ENCODE peak calls at places on chromosomes 2 and 18, in four cellular contexts. L is bronchial epithelial cell, M is AG09309, O is vagina. Y is an unnamed sample.

GRCh38 chr18:52339891-52340371 is at the start of gene DCC:
- DNase-seq in L (peak; percentile 26), M (no peak), O (no peak), Y (no peak)

GRCh38 chr2:192741889-192742288 is 547.2 kb upstream of the TMEFF2 start:
- DNase-seq in L (peak; percentile 17), M (no peak), O (no peak), Y (no peak)

GRCh38 chr2:240134466-240134865 is 1.6 kb downstream of the COPS9 start:
- DNase-seq in L (no peak), M (no peak), O (no peak), Y (no peak)

GRCh38 chr2:218720048-218721041 is 9.7 kb downstream of the TTLL4 start:
- DNase-seq in L (no peak), M (no peak), O (no peak), Y (no peak)

GRCh38 chr2:5473596-5473995 is 218.6 kb upstream of the SOX11 start:
- DNase-seq in L (no peak), M (no peak), O (no peak), Y (no peak)

GRCh38 chr18:48569915-48570264 is 31.1 kb downstream of the CTIF start:
- DNase-seq in L (no peak), M (no peak), O (no peak), Y (no peak)

GRCh38 chr2:86695053-86695691 is 24.9 kb upstream of the RMND5A start:
- DNase-seq in L (peak; percentile 88), M (no peak), O (no peak), Y (no peak)

GRCh38 chr18:32271649-32272324 is 81.9 kb downstream of the MEP1B start:
- DNase-seq in L (peak; percentile 53), M (peak; percentile 20), O (no peak), Y (no peak)

GRCh38 chr2:128317186-128317897 is 1.3 kb downstream of the HS6ST1 start:
- DNase-seq in L (no peak), M (no peak), O (no peak), Y (no peak)

GRCh38 chr2:182655750-182656149 is 60.3 kb upstream of the DNAJC10 start:
- DNase-seq in L (no peak), M (no peak), O (no peak), Y (no peak)

GRCh38 chr2:136319227-136319626 is 201.3 kb upstream of the CXCR4 start:
- DNase-seq in L (no peak), M (no peak), O (no peak), Y (no peak)

GRCh38 chr18:48136544-48137353 is 206.3 kb upstream of the SMAD2 start:
- DNase-seq in L (no peak), M (no peak), O (no peak), Y (no peak)

GRCh38 chr2:238912916-238913875 is 65.3 kb downstream of the TWIST2 start:
- DNase-seq in L (no peak), M (no peak), O (no peak), Y (no peak)

GRCh38 chr2:225334524-225334923 is 65.0 kb upstream of the NYAP2 start:
- DNase-seq in L (no peak), M (no peak), O (no peak), Y (no peak)

GRCh38 chr2:58708565-58708964 is 467.4 kb upstream of the FANCL start:
- DNase-seq in L (no peak), M (no peak), O (no peak), Y (no peak)

GRCh38 chr2:48343571-48344440 is 186.1 kb upstream of the STON1 start:
- DNase-seq in L (peak; percentile 89), M (peak; percentile 46), O (no peak), Y (peak; percentile 33)

GRCh38 chr18:3885209-3885792 is 435.3 kb downstream of the TGIF1 start:
- DNase-seq in L (no peak), M (no peak), O (no peak), Y (no peak)

GRCh38 chr2:10889741-10890215 is 22.0 kb upstream of the KCNF1 start:
- DNase-seq in L (peak; percentile 30), M (no peak), O (no peak), Y (no peak)

GRCh38 chr18:47284691-47285370 is 33.4 kb upstream of the SKOR2 start:
- DNase-seq in L (no peak), M (no peak), O (no peak), Y (no peak)

GRCh38 chr18:59660976-59661743 is 36.1 kb downstream of the CCBE1 start:
- DNase-seq in L (peak; percentile 89), M (peak; percentile 46), O (no peak), Y (no peak)

GRCh38 chr2:238238766-238239551 is 879 bp downstream of the HES6 start:
- DNase-seq in L (no peak), M (no peak), O (no peak), Y (no peak)

GRCh38 chr2:6915399-6915798 is 1.8 kb upstream of the RNF144A start:
- DNase-seq in L (no peak), M (no peak), O (no peak), Y (no peak)

GRCh38 chr2:52810460-52810859 is 957.1 kb upstream of the CHAC2 start:
- DNase-seq in L (peak; percentile 33), M (no peak), O (no peak), Y (no peak)

DNA sequence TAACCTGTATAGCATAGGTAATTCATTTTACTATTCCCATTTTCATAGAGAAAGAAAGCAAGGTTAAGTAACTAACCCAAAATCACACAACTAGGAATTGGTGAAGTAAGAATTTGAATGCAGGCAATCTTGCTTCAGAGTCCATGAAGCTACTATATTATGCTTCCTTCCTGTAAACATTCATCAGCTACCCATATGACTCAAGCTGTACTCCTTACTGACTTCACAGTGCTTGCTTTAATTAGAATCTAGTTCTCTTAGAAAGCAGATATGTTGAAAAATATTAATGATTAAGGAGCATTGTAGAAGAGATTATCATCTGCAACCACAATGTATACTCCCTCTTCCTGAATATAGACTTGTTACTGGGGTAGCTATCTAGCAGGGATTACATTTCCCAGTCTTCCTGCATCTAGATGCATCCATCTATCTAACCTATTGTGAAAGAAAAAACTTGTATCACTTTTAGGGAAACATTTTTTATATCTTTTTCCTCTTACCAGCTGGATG is 961.6 kb upstream of the CHAC2 start:
- DNase-seq in L (peak; percentile 2), M (no peak), O (no peak), Y (no peak)
- H3K4me3 ChIP-seq in L (no peak overlapping the region), M (no peak overlapping the region), O (no peak overlapping the region), Y (no peak overlapping the region)

GRCh38 chr2:176650101-176650500 is 380.9 kb downstream of the MTX2 start:
- DNase-seq in L (no peak), M (no peak), O (no peak), Y (no peak)
- TF ChIP-seq CTCF in L (no peak), M (no peak), O (no peak), Y (no peak)

DNA sequence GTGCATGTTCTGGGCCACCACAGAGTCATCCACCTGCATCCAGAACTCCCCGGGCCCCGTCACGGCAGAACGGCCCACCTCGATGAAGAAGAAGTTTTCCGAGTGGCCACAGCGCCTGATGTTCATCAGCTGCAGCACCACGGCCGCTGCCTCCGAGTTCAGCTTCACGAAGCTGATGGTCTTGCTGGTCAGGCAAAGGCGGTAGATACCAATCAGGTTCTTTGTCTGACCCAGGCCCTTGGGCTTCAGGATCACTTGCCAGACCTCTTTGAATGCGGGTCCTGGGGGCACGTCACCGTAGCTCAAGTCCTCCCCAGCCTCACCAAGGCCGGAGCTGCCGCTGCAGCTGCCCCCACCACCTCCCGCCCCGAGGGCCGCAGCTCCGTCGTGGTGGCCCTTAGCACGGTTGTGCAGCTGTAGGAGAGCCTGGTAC is 1.6 kb downstream of the IRS1 start:
- DNase-seq in L (no peak), M (no peak), O (no peak), Y (no peak)
- H3K4me3 ChIP-seq in L (peak overlapping the region; percentile 91), M (peak overlapping the region; percentile 85), O (peak overlapping the region; percentile 85), Y (peak overlapping the region; percentile 99)

DNA sequence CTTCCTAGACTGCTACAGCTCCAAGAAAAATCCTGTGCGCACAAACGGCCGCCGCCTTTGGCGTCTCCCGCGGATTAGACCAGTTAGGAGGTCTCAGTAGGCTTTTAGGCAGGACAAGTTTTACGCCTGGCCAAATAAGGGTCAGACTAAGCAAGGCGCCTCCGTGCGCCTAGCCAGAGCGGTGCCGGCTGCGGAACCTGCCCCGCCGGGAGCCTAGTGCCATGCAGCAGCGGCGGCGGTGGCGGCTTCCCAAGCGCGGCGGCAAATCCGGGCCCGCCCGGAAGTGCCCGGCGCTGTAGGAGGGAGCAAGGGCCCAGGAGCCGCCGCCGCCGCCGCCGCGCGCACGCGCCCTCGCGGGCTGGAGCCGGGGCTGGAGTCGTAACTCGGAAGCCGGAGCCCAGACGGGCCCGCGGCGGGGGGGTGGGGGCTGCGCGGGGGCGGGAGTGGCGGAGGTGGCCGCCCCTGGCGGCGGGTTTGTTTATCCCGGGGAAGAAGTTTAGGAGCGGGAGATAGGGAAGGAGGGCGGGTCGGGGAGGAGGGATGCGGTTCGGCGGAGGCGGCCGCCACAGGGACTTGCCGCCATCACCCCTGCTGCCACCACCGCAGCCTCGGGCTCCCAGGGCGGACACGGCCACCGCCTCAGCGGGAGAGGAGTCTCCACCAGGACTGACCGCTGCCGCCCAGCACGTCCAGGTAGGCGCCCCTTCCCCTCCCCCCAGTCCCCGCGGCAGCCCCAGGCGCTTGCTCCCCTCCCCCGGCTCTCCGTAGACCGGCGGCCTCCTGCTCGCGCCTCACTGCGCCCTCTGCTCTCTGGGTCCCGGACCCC is at the start of gene SPOPL:
- DNase-seq in L (peak; percentile 64), M (peak; percentile 21), O (no peak), Y (peak; percentile 18)
- TF ChIP-seq CTCF in L (peak; percentile 18), M (no peak), O (no peak), Y (no peak)

GRCh38 chr18:23493654-23494053 is 9.7 kb upstream of the RMC1 start:
- DNase-seq in L (no peak), M (no peak), O (no peak), Y (no peak)

GRCh38 chr18:23484783-23485182 is 18.5 kb upstream of the RMC1 start:
- DNase-seq in L (no peak), M (no peak), O (no peak), Y (no peak)

GRCh38 chr18:23485386-23485785 is 17.9 kb upstream of the RMC1 start:
- DNase-seq in L (no peak), M (no peak), O (no peak), Y (no peak)

GRCh38 chr18:23487738-23488625 is 15.3 kb upstream of the RMC1 start:
- DNase-seq in L (peak; percentile 66), M (no peak), O (no peak), Y (no peak)
- H3K4me3 ChIP-seq in L (peak overlapping the region; percentile 10), M (no peak overlapping the region), O (no peak overlapping the region), Y (no peak overlapping the region)

GRCh38 chr2:208253518-208254117 is 1.3 kb downstream of the IDH1 start:
- DNase-seq in L (peak; percentile 6), M (no peak), O (no peak), Y (no peak)

GRCh38 chr2:208256192-208256782 is 1.4 kb upstream of the IDH1 start:
- DNase-seq in L (peak; percentile 11), M (no peak), O (no peak), Y (no peak)

GRCh38 chr2:208254118-208254870 is 577 bp downstream of the IDH1 start:
- DNase-seq in L (peak; percentile 59), M (no peak), O (no peak), Y (peak; percentile 13)

GRCh38 chr2:208255557-208256106 is 761 bp upstream of the IDH1 start:
- DNase-seq in L (no peak), M (no peak), O (no peak), Y (no peak)

GRCh38 chr2:208254871-208255556 is at the start of gene IDH1:
- DNase-seq in L (peak; percentile 82), M (peak; percentile 55), O (no peak), Y (peak; percentile 48)
- TF ChIP-seq CTCF in L (peak; percentile 55), M (peak; percentile 57), O (no peak), Y (peak; percentile 70)

DNA sequence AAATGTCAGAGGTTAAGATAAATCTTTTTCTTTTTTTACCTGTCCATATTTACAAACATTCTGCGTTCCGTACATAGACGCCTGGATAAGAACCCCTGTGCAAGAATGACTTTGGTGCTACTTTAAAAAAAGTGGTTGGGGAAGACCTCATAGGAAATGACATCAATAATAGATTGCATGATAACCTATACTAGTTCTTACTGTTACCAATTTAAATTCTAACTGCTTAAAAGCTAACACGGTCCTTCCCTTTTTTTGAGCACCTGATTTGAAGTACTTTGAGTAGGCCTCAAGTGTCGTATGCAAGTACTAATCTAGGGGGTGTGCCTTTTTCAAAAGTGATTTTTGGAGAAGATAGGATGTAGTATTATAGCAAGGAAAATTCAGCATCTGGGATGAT is 2.1 kb downstream of the SLC39A10 start:
- DNase-seq in L (no peak), M (no peak), O (no peak), Y (no peak)
- H3K4me3 ChIP-seq in L (peak overlapping the region; percentile 88), M (peak overlapping the region; percentile 97), O (peak overlapping the region; percentile 97), Y (peak overlapping the region; percentile 79)

Y was measured in BJ.